ENCODE peak calls at places on chromosomes 3 and 15, in five cellular contexts. O, R, D, Q and K are unnamed samples.

GRCh38 chr15:37056168-37056893 is 44.0 kb downstream of the MEIS2 start:
- DNase-seq in O (no peak), R (peak), D (peak), Q (no peak), K (no peak)

GRCh38 chr3:15646924-15647511 is 45.5 kb downstream of the BTD start:
- DNase-seq in O (peak), R (peak), D (no peak), Q (no peak), K (peak)

GRCh38 chr3:4681301-4681700 is 188.2 kb downstream of the ITPR1 start:
- DNase-seq in O (no peak), R (no peak), D (no peak), Q (no peak), K (no peak)

GRCh38 chr3:4320453-4320852 is 17.3 kb downstream of the SETMAR start:
- DNase-seq in O (no peak), R (no peak), D (no peak), Q (no peak), K (no peak)

GRCh38 chr3:155323063-155323666 is 29.7 kb upstream of the STRIT1 start:
- DNase-seq in O (peak), R (no peak), D (no peak), Q (no peak), K (no peak)

GRCh38 chr15:71261934-71262333 is 146.7 kb downstream of the THSD4 start:
- DNase-seq in O (no peak), R (no peak), D (no peak), Q (no peak), K (no peak)

GRCh38 chr3:77321646-77322045 is 281.7 kb downstream of the ROBO2 start:
- DNase-seq in O (no peak), R (no peak), D (no peak), Q (no peak), K (no peak)

GRCh38 chr3:71087109-71088018 is 496.2 kb downstream of the FOXP1 start:
- DNase-seq in O (no peak), R (no peak), D (no peak), Q (peak), K (no peak)

GRCh38 chr3:105933871-105934270 is 65.1 kb upstream of the CBLB start:
- DNase-seq in O (no peak), R (no peak), D (no peak), Q (no peak), K (no peak)

GRCh38 chr3:172653004-172653403 is 57.9 kb downstream of the NCEH1 start:
- DNase-seq in O (no peak), R (no peak), D (no peak), Q (no peak), K (no peak)

GRCh38 chr3:187181454-187182170 is 15.7 kb upstream of the RTP1 start:
- DNase-seq in O (no peak), R (no peak), D (no peak), Q (no peak), K (no peak)

GRCh38 chr15:70160803-70161565 is 63.3 kb upstream of the TLE3 start:
- DNase-seq in O (no peak), R (peak), D (no peak), Q (no peak), K (peak)

GRCh38 chr3:102512734-102513518 is 78.1 kb downstream of the ZPLD1 start:
- DNase-seq in O (no peak), R (no peak), D (no peak), Q (no peak), K (no peak)

GRCh38 chr3:31014317-31015040 is 120.0 kb upstream of the GADL1 start:
- DNase-seq in O (no peak), R (no peak), D (no peak), Q (no peak), K (no peak)

GRCh38 chr3:184740509-184741258 is 28.8 kb upstream of the MAGEF1 start:
- DNase-seq in O (no peak), R (no peak), D (no peak), Q (no peak), K (no peak)

GRCh38 chr3:172191629-172192028 is 152.3 kb downstream of the FNDC3B start:
- DNase-seq in O (no peak), R (no peak), D (no peak), Q (no peak), K (no peak)

GRCh38 chr3:103389356-103389755 is 954.5 kb downstream of the ZPLD1 start:
- DNase-seq in O (no peak), R (no peak), D (no peak), Q (no peak), K (no peak)

GRCh38 chr15:100975043-100975442 is 55.9 kb downstream of the LRRK1 start:
- DNase-seq in O (no peak), R (no peak), D (no peak), Q (no peak), K (no peak)

GRCh38 chr15:100968043-100968966 is 49.1 kb downstream of the LRRK1 start:
- DNase-seq in O (no peak), R (no peak), D (no peak), Q (no peak), K (no peak)

GRCh38 chr15:100972975-100973350 is 53.8 kb downstream of the LRRK1 start:
- DNase-seq in O (no peak), R (no peak), D (no peak), Q (no peak), K (no peak)

GRCh38 chr15:100973351-100974034 is 54.3 kb downstream of the LRRK1 start:
- DNase-seq in O (peak), R (no peak), D (no peak), Q (no peak), K (no peak)
- H3K27ac ChIP-seq in O (no peak), R (no peak), D (no peak), Q (no peak), K (no peak)

DNA sequence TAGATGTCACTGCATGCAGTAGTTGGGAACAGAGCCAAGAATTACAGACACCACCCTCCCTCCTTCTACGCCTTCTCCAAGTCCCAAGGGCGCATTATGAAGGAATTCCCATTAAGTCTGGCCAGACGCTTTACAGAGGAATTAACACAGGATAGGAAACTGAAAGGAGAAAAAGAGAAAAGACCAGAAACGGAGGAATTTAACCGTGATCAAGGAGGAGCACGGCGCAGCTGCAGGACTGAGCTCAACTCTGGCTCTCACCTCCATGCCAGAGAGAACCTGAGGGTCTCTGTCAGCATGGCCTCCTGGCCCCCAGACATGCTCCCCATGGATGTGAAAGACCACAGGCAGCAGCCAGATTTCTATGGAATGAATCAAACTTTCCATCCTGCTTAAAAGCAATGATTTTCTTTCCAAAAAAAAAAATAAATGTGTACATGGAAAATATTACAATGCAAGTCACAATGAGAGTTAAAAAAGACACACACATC is 13.7 kb downstream of the ATP10A start:
- DNase-seq in O (peak), R (no peak), D (no peak), Q (peak), K (no peak)
- H3K27ac ChIP-seq in O (peak), R (peak), D (peak), Q (peak), K (peak)

DNA sequence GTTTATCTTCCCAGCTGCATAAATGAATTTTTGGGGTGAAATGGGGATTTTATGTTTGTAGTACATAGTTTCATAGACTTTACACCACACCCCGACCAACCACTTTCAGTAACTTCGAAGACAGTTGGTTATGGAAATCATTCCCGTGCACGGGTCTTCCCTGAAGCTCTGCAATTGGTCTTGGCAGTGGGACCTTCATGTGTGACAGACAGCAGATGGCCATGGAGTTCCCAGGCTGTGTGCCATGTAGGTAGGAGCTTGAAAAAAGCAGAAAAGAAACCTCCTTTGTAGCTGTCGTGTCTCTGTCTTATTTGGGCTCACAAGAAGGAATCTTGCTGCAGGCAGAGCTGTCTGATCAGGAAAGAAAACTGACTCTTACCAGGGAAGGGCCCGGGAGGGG is 25.9 kb downstream of the EXOG start:
- DNase-seq in O (no peak), R (peak), D (no peak), Q (no peak), K (no peak)
- H3K27ac ChIP-seq in O (no peak), R (no peak), D (peak), Q (no peak), K (no peak)

GRCh38 chr3:156726456-156726855 is 52.1 kb downstream of the TIPARP start:
- DNase-seq in O (no peak), R (no peak), D (no peak), Q (no peak), K (no peak)
- H3K27ac ChIP-seq in O (peak), R (no peak), D (no peak), Q (no peak), K (no peak)

GRCh38 chr3:47612178-47612577 is 33.5 kb upstream of the CSPG5 start:
- DNase-seq in O (no peak), R (no peak), D (no peak), Q (no peak), K (no peak)
- H3K27ac ChIP-seq in O (no peak), R (no peak), D (no peak), Q (no peak), K (no peak)

DNA sequence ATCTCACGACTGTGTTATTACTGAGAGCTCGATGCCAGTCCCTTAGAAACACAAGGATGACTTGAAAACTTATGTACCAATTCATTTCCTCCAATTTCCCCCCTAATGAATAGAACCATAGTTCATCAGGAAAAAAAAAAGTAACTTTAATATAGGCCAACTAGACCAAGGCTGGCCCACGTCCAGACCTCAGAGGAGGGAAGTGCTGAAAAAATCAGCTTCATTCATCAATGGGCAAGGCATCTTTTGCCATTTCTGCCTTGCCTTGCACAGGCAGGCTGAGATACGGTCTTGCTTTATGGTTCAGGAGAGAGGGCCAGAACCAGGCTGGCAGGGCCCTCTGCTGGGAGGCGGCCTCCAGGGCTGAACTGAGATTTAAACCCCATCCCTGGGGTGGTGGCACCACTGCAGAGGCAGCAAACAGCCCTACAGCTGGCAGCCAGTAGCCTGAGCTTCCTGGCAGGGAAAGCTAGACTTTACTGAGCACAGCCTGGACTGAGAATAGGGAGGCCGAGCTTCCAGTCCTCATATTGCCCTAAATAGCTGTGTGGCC is 104.1 kb upstream of the TNFAIP8L3 start:
- DNase-seq in O (no peak), R (no peak), D (no peak), Q (no peak), K (no peak)
- H3K27ac ChIP-seq in O (no peak), R (no peak), D (no peak), Q (no peak), K (no peak)